ENCODE peak calls at places on chromosome 13, in six cellular contexts. One of them, this sample, is unnamed.

GRCh38 chr13:106612688-106613087 is 44.8 kb upstream of the ARGLU1 start:
- DNase-seq in foreskin fibroblast: peak
- DNase-seq in IMR-90: peak
- DNase-seq in adrenal gland: peak
- DNase-seq in AG04450: no peak
- DNase-seq in PC-3: no peak
- DNase-seq in this sample: peak

GRCh38 chr13:102286326-102286725 is 115.5 kb downstream of the FGF14 start:
- DNase-seq in foreskin fibroblast: peak
- DNase-seq in IMR-90: peak
- DNase-seq in adrenal gland: no peak
- DNase-seq in AG04450: peak
- DNase-seq in PC-3: peak
- DNase-seq in this sample: peak

GRCh38 chr13:73351730-73352129 is 292.9 kb downstream of the KLF5 start:
- DNase-seq in foreskin fibroblast: no peak
- DNase-seq in IMR-90: no peak
- DNase-seq in adrenal gland: no peak
- DNase-seq in AG04450: no peak
- DNase-seq in PC-3: no peak
- DNase-seq in this sample: no peak

GRCh38 chr13:42136518-42136917 is 88.1 kb downstream of the DGKH start:
- DNase-seq in foreskin fibroblast: no peak
- DNase-seq in IMR-90: no peak
- DNase-seq in adrenal gland: no peak
- DNase-seq in AG04450: no peak
- DNase-seq in PC-3: no peak
- DNase-seq in this sample: no peak

GRCh38 chr13:113904411-113904810 is 40.5 kb upstream of the GAS6 start:
- DNase-seq in foreskin fibroblast: peak
- DNase-seq in IMR-90: peak
- DNase-seq in adrenal gland: peak
- DNase-seq in AG04450: no peak
- DNase-seq in PC-3: peak
- DNase-seq in this sample: peak

GRCh38 chr13:50080158-50080855 is 65.1 kb downstream of the KCNRG start:
- DNase-seq in foreskin fibroblast: peak
- DNase-seq in IMR-90: peak
- DNase-seq in adrenal gland: peak
- DNase-seq in AG04450: no peak
- DNase-seq in PC-3: no peak
- DNase-seq in this sample: peak

GRCh38 chr13:33940898-33941297 is 122.9 kb downstream of the RFC3 start:
- DNase-seq in foreskin fibroblast: no peak
- DNase-seq in IMR-90: peak
- DNase-seq in adrenal gland: no peak
- DNase-seq in AG04450: no peak
- DNase-seq in PC-3: no peak
- DNase-seq in this sample: peak

GRCh38 chr13:48334534-48335127 is 31.1 kb downstream of the RB1 start:
- DNase-seq in foreskin fibroblast: peak
- DNase-seq in IMR-90: peak
- DNase-seq in adrenal gland: no peak
- DNase-seq in AG04450: no peak
- DNase-seq in PC-3: peak
- DNase-seq in this sample: peak

GRCh38 chr13:19764237-19764636 is 18.5 kb downstream of the PSPC1 start:
- DNase-seq in foreskin fibroblast: no peak
- DNase-seq in IMR-90: no peak
- DNase-seq in adrenal gland: no peak
- DNase-seq in AG04450: no peak
- DNase-seq in PC-3: no peak
- DNase-seq in this sample: no peak

GRCh38 chr13:111249637-111250360 is 70.6 kb upstream of the TEX29 start:
- DNase-seq in foreskin fibroblast: no peak
- DNase-seq in IMR-90: no peak
- DNase-seq in adrenal gland: no peak
- DNase-seq in AG04450: no peak
- DNase-seq in PC-3: no peak
- DNase-seq in this sample: peak

GRCh38 chr13:93450226-93450625 is 223.6 kb downstream of the GPC6 start:
- DNase-seq in foreskin fibroblast: peak
- DNase-seq in IMR-90: peak
- DNase-seq in adrenal gland: no peak
- DNase-seq in AG04450: peak
- DNase-seq in PC-3: no peak
- DNase-seq in this sample: peak

GRCh38 chr13:52024481-52024880 is at the start of gene UTP14C:
- DNase-seq in foreskin fibroblast: no peak
- DNase-seq in IMR-90: no peak
- DNase-seq in adrenal gland: no peak
- DNase-seq in AG04450: no peak
- DNase-seq in PC-3: no peak
- DNase-seq in this sample: no peak

GRCh38 chr13:49240017-49240416 is 7.7 kb upstream of the CDADC1 start:
- DNase-seq in foreskin fibroblast: peak
- DNase-seq in IMR-90: peak
- DNase-seq in adrenal gland: peak
- DNase-seq in AG04450: no peak
- DNase-seq in PC-3: peak
- DNase-seq in this sample: no peak

GRCh38 chr13:73216381-73216831 is 157.6 kb downstream of the KLF5 start:
- DNase-seq in foreskin fibroblast: peak
- DNase-seq in IMR-90: no peak
- DNase-seq in adrenal gland: no peak
- DNase-seq in AG04450: no peak
- DNase-seq in PC-3: no peak
- DNase-seq in this sample: peak

GRCh38 chr13:97124237-97124636 is 97.9 kb upstream of the MBNL2 start:
- DNase-seq in foreskin fibroblast: no peak
- DNase-seq in IMR-90: no peak
- DNase-seq in adrenal gland: no peak
- DNase-seq in AG04450: no peak
- DNase-seq in PC-3: no peak
- DNase-seq in this sample: no peak

GRCh38 chr13:48404952-48405351 is 8.0 kb downstream of the LPAR6 start:
- DNase-seq in foreskin fibroblast: no peak
- DNase-seq in IMR-90: no peak
- DNase-seq in adrenal gland: no peak
- DNase-seq in AG04450: no peak
- DNase-seq in PC-3: no peak
- DNase-seq in this sample: peak

GRCh38 chr13:90105276-90105675 is 1242.2 kb upstream of the MIR17HG start:
- DNase-seq in foreskin fibroblast: peak
- DNase-seq in IMR-90: no peak
- DNase-seq in adrenal gland: no peak
- DNase-seq in AG04450: no peak
- DNase-seq in PC-3: peak
- DNase-seq in this sample: peak

GRCh38 chr13:23321534-23322241 is 111.8 kb downstream of the SACS start:
- DNase-seq in foreskin fibroblast: peak
- DNase-seq in IMR-90: peak
- DNase-seq in adrenal gland: peak
- DNase-seq in AG04450: peak
- DNase-seq in PC-3: peak
- DNase-seq in this sample: peak

GRCh38 chr13:95834134-95834765 is 157.3 kb downstream of the DNAJC3 start:
- DNase-seq in foreskin fibroblast: peak
- DNase-seq in IMR-90: peak
- DNase-seq in adrenal gland: peak
- DNase-seq in AG04450: peak
- DNase-seq in PC-3: peak
- DNase-seq in this sample: peak

GRCh38 chr13:98782654-98783053 is 30.2 kb upstream of the SLC15A1 start:
- DNase-seq in foreskin fibroblast: no peak
- DNase-seq in IMR-90: no peak
- DNase-seq in adrenal gland: no peak
- DNase-seq in AG04450: no peak
- DNase-seq in PC-3: no peak
- DNase-seq in this sample: peak

GRCh38 chr13:20125129-20125782 is 35.6 kb downstream of the GJA3 start:
- DNase-seq in foreskin fibroblast: peak
- DNase-seq in IMR-90: peak
- DNase-seq in adrenal gland: peak
- DNase-seq in AG04450: no peak
- DNase-seq in PC-3: peak
- DNase-seq in this sample: peak

GRCh38 chr13:46213242-46213641 is 1.5 kb downstream of the LRRC63 start:
- DNase-seq in foreskin fibroblast: no peak
- DNase-seq in IMR-90: no peak
- DNase-seq in adrenal gland: no peak
- DNase-seq in AG04450: no peak
- DNase-seq in PC-3: peak
- DNase-seq in this sample: no peak

GRCh38 chr13:24627090-24627714 is 53.0 kb upstream of the ATP12A start:
- DNase-seq in foreskin fibroblast: peak
- DNase-seq in IMR-90: no peak
- DNase-seq in adrenal gland: no peak
- DNase-seq in AG04450: no peak
- DNase-seq in PC-3: peak
- DNase-seq in this sample: peak

GRCh38 chr13:112893570-112894422 is 75.2 kb upstream of the MCF2L start:
- DNase-seq in foreskin fibroblast: peak
- DNase-seq in IMR-90: peak
- DNase-seq in adrenal gland: no peak
- DNase-seq in AG04450: no peak
- DNase-seq in PC-3: peak
- DNase-seq in this sample: no peak

DNA sequence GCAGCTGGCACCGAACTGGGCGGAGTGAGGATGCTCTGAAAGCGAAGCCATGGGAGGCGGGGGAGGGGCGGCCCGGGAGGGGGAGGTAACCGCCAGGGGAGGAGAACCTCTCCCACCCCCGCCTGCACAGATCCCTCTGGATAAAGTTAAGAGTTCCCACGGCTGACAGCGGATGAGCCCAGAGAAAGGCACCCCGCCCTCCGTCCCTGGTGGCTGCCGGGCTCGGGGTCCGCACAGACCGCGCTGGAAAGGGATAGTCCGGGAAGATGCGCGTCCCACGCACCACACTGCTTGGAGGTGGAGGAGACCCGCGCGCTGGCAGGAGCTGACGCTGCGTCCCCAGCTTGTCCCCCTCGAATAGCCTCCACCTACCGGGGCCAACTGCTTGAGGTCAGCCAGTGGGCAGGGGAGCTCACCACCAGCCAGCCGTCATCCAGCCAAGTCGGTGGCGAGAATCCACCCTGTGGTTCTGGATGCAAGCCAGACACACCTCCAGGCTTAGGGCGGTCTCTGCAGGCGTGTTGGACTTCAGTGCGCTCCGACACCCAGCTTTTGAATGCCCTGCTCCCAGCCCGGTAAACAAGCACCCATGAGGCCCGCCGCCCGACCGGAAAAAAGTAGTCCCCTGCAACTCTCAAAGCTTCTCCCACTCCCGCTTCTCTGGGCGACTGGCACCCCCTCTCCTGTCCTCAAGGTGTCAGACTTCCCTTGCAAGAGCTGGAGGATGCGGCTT is at the start of gene TRPC4:
- DNase-seq in foreskin fibroblast: peak
- DNase-seq in IMR-90: peak
- DNase-seq in adrenal gland: peak
- DNase-seq in AG04450: no peak
- DNase-seq in PC-3: peak
- DNase-seq in this sample: peak
- TF ChIP-seq CTCF in foreskin fibroblast: peak
- TF ChIP-seq CTCF in IMR-90: peak
- TF ChIP-seq CTCF in adrenal gland: peak
- TF ChIP-seq CTCF in AG04450: peak
- TF ChIP-seq CTCF in PC-3: peak
- TF ChIP-seq CTCF in this sample: peak

DNA sequence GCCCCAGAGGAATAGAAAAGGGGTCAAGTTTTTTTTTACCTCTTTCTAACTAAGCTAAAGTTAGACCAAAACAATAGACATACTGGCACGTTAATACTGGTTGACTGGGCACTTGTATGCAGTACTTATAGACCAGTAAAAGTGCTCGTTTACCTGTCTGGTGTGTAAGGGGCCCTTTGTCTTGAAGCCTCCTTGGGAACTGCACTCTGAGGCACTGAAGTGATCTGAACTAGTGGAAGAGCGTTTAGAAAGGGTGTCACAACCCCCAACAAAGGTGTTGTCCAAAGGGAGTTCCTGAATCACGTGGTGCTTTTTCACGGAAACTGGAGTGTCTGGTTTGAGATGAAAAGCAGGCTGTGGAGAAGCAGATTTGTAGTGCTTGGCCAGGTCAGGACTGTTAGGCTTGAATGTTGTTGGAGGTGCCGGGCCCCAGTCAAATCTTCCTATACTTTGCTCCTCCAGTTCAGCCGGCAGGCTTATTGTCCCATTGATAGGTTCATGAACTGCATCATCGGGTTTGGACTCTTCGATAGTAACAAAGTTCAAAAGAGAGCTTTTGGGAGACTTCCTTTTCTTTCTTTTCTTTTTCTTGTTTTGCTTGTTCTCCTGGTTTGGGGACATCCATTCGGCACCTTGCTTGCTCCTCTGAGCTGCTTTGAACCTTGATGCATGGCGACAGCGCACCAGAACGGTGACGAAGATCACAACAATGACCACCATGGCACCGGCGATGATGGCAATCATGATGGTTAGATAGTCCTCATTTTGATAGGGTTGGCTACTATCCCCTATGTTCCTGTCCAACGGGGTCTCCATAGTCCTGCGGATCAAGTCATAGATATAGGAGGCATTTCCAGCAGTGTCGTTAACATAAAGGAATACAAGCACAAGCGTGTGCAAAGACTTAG is 4.6 kb downstream of the PCDH9 start:
- DNase-seq in foreskin fibroblast: no peak
- DNase-seq in IMR-90: no peak
- DNase-seq in adrenal gland: no peak
- DNase-seq in AG04450: no peak
- DNase-seq in PC-3: no peak
- DNase-seq in this sample: no peak
- H3K4me3 ChIP-seq in foreskin fibroblast: no peak
- H3K4me3 ChIP-seq in IMR-90: no peak
- H3K4me3 ChIP-seq in adrenal gland: no peak
- H3K4me3 ChIP-seq in AG04450: no peak
- H3K4me3 ChIP-seq in PC-3: no peak
- H3K4me3 ChIP-seq in this sample: no peak

GRCh38 chr13:30808600-30808999 is 73.3 kb downstream of the ALOX5AP start:
- DNase-seq in foreskin fibroblast: no peak
- DNase-seq in IMR-90: no peak
- DNase-seq in adrenal gland: no peak
- DNase-seq in AG04450: no peak
- DNase-seq in PC-3: no peak
- DNase-seq in this sample: no peak
- TF ChIP-seq CTCF in foreskin fibroblast: no peak
- TF ChIP-seq CTCF in IMR-90: no peak
- TF ChIP-seq CTCF in adrenal gland: no peak
- TF ChIP-seq CTCF in AG04450: no peak
- TF ChIP-seq CTCF in PC-3: no peak
- TF ChIP-seq CTCF in this sample: peak

DNA sequence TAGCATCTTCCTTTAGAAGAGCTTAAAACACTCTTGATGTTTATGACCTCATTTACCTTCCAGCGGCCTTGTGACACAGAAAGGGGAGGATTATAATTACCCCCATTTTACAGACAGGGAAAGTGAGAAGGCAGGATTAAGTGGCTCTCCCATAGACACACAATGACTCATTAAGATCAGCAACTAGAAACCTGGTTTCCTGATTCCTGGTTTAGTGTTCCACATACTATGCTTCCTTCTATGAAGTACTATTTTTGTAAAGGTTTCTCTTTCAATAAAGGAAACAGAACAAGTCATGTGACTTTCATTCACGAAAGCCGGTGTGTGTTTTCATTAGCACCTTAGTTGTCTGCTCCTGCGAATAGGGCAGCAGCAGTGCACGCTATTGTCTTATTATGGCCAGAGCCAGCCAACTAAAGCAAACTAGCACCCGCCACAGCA is 8.3 kb downstream of the IRS2 start:
- DNase-seq in foreskin fibroblast: peak
- DNase-seq in IMR-90: peak
- DNase-seq in adrenal gland: no peak
- DNase-seq in AG04450: no peak
- DNase-seq in PC-3: peak
- DNase-seq in this sample: no peak
- H3K4me3 ChIP-seq in foreskin fibroblast: peak
- H3K4me3 ChIP-seq in IMR-90: no peak
- H3K4me3 ChIP-seq in adrenal gland: no peak
- H3K4me3 ChIP-seq in AG04450: no peak
- H3K4me3 ChIP-seq in PC-3: peak
- H3K4me3 ChIP-seq in this sample: peak

This sample was measured in AG10803.